ENCODE peak calls at places on chromosomes 16 and 17, in six cellular contexts. G is activated T-cell treated with anti-CD3 and anti-CD28 coated beads, Interleukin-2, amount 50 U/mL, for 4 hours; X is EH; J is mesothelial cell of epicardium; W is A673; F is NCI-H1436. U is an unnamed sample.

GRCh38 chr16:27232061-27232841 is 28.9 kb downstream of the KDM8 start:
- DNase-seq in G (peak; percentile 35), X (no peak), J (no peak), W (no peak), F (no peak), U (no peak)

GRCh38 chr17:57355090-57355859 is 99.0 kb downstream of the MSI2 start:
- DNase-seq in G (no peak), X (peak; percentile 6), J (no peak), W (no peak), F (no peak), U (peak; percentile 37)

GRCh38 chr16:78237346-78237745 is 137.9 kb downstream of the WWOX start:
- DNase-seq in G (no peak), X (no peak), J (no peak), W (no peak), F (no peak), U (no peak)

GRCh38 chr16:84548971-84549844 is 44.7 kb upstream of the MEAK7 start:
- DNase-seq in G (peak; percentile 59), X (no peak), J (no peak), W (no peak), F (no peak), U (no peak)

GRCh38 chr17:45320931-45321461 is 4.2 kb upstream of the MAP3K14 start:
- DNase-seq in G (no peak), X (peak; percentile 100), J (no peak), W (peak; percentile 78), F (no peak), U (peak; percentile 86)

GRCh38 chr17:75633484-75634375 is 496 bp downstream of the SMIM5 start:
- DNase-seq in G (peak; percentile 39), X (peak; percentile 93), J (peak; percentile 91), W (peak; percentile 94), F (peak; percentile 87), U (peak; percentile 98)

GRCh38 chr17:64499805-64500486 is 3.1 kb upstream of the POLG2 start:
- DNase-seq in G (no peak), X (peak; percentile 63), J (no peak), W (no peak), F (no peak), U (peak; percentile 38)

GRCh38 chr17:8314797-8315739 is 5.0 kb downstream of the ARHGEF15 start:
- DNase-seq in G (no peak), X (no peak), J (no peak), W (no peak), F (no peak), U (no peak)

GRCh38 chr17:30858556-30859250 is 26.9 kb downstream of the ATAD5 start:
- DNase-seq in G (no peak), X (no peak), J (no peak), W (no peak), F (no peak), U (peak; percentile 79)

GRCh38 chr16:19753815-19754643 is 36.0 kb downstream of the IQCK start:
- DNase-seq in G (no peak), X (peak; percentile 29), J (no peak), W (no peak), F (no peak), U (peak; percentile 67)

GRCh38 chr17:49219987-49220386 is 9.5 kb downstream of the ABI3 start:
- DNase-seq in G (no peak), X (no peak), J (no peak), W (no peak), F (no peak), U (no peak)

GRCh38 chr17:51044964-51045363 is 75.7 kb downstream of the SPAG9 start:
- DNase-seq in G (no peak), X (no peak), J (no peak), W (no peak), F (no peak), U (no peak)

GRCh38 chr17:77366558-77367245 is 225.9 kb downstream of the SEC14L1 start:
- DNase-seq in G (no peak), X (peak; percentile 72), J (no peak), W (no peak), F (no peak), U (no peak)

GRCh38 chr16:30526137-30526822 is at the start of gene ZNF768:
- DNase-seq in G (no peak), X (peak; percentile 53), J (peak; percentile 56), W (peak; percentile 21), F (no peak), U (no peak)

GRCh38 chr16:75063549-75064082 is 53.0 kb downstream of the LDHD start:
- DNase-seq in G (no peak), X (no peak), J (no peak), W (no peak), F (no peak), U (no peak)

GRCh38 chr16:66515543-66516171 is 34.3 kb downstream of the TK2 start:
- DNase-seq in G (no peak), X (peak; percentile 87), J (no peak), W (peak; percentile 14), F (no peak), U (peak; percentile 87)

GRCh38 chr16:49168146-49168545 is 113.5 kb downstream of the CBLN1 start:
- DNase-seq in G (no peak), X (no peak), J (no peak), W (no peak), F (no peak), U (no peak)

GRCh38 chr17:12406623-12407228 is 259.0 kb upstream of the MYOCD start:
- DNase-seq in G (no peak), X (peak; percentile 69), J (no peak), W (no peak), F (no peak), U (no peak)

GRCh38 chr16:67249762-67250327 is 1.1 kb downstream of the SLC9A5 start:
- DNase-seq in G (no peak), X (peak; percentile 29), J (no peak), W (no peak), F (no peak), U (no peak)

GRCh38 chr17:22278302-22279275 is 586.3 kb downstream of the KCNJ18 start:
- DNase-seq in G (no peak), X (no peak), J (no peak), W (no peak), F (no peak), U (no peak)

GRCh38 chr16:65123846-65124513 is 2.1 kb upstream of the CDH11 start:
- DNase-seq in G (no peak), X (peak; percentile 50), J (no peak), W (no peak), F (no peak), U (no peak)

GRCh38 chr16:61544165-61544564 is 492.1 kb downstream of the CDH8 start:
- DNase-seq in G (no peak), X (no peak), J (no peak), W (no peak), F (no peak), U (no peak)

GRCh38 chr17:2517539-2517938 is 5.9 kb upstream of the METTL16 start:
- DNase-seq in G (no peak), X (no peak), J (no peak), W (no peak), F (no peak), U (no peak)

U was measured in trophoblast cell.